ENCODE peak calls at places on chromosomes 12 and 14, in seven cellular contexts. X, M, L, K, T, H and Q are unnamed samples.
A peak's percentile ranks its signal among the peaks of the same experiment; 100 is the strongest.

GRCh38 chr12:1946311-1946710 is 27.9 kb upstream of the CACNA2D4 start:
- DNase-seq in X (no peak), M (no peak), L (no peak), K (no peak), T (no peak), H (no peak), Q (no peak)

GRCh38 chr14:51575225-51576111 is 76.2 kb upstream of the FRMD6 start:
- DNase-seq in X (peak; percentile 39), M (no peak), L (no peak), K (no peak), T (no peak), H (no peak), Q (no peak)

GRCh38 chr14:54102051-54102456 is 145.4 kb upstream of the BMP4 start:
- DNase-seq in X (no peak), M (no peak), L (no peak), K (no peak), T (no peak), H (no peak), Q (no peak)

GRCh38 chr12:116524964-116525379 is 34.2 kb upstream of the MAP1LC3B2 start:
- DNase-seq in X (peak; percentile 70), M (peak; percentile 72), L (no peak), K (no peak), T (peak; percentile 55), H (no peak), Q (peak; percentile 75)

GRCh38 chr14:63204407-63205280 is at the start of gene RHOJ:
- DNase-seq in X (peak; percentile 45), M (peak; percentile 40), L (no peak), K (no peak), T (no peak), H (no peak), Q (no peak)

GRCh38 chr12:49345048-49345839 is 1.4 kb upstream of the DNAJC22 start:
- DNase-seq in X (no peak), M (no peak), L (no peak), K (peak; percentile 68), T (no peak), H (no peak), Q (no peak)

GRCh38 chr12:83896416-83896815 is 1016.2 kb downstream of the SLC6A15 start:
- DNase-seq in X (no peak), M (no peak), L (no peak), K (no peak), T (no peak), H (no peak), Q (no peak)

GRCh38 chr12:106773286-106773685 is 1.2 kb upstream of the RIC8B start:
- DNase-seq in X (no peak), M (no peak), L (no peak), K (no peak), T (no peak), H (no peak), Q (no peak)

GRCh38 chr12:121514184-121514742 is 66.6 kb downstream of the KDM2B start:
- DNase-seq in X (no peak), M (no peak), L (no peak), K (no peak), T (no peak), H (no peak), Q (no peak)

GRCh38 chr12:99277566-99277965 is 370.0 kb upstream of the GARIN6 start:
- DNase-seq in X (no peak), M (no peak), L (no peak), K (no peak), T (peak; percentile 4), H (no peak), Q (no peak)

GRCh38 chr12:98856897-98857540 is 211.9 kb downstream of the APAF1 start:
- DNase-seq in X (no peak), M (no peak), L (no peak), K (no peak), T (no peak), H (no peak), Q (no peak)

GRCh38 chr12:20368653-20369163 is 371 bp downstream of the PDE3A start:
- DNase-seq in X (peak; percentile 59), M (peak; percentile 62), L (no peak), K (peak; percentile 30), T (peak; percentile 10), H (no peak), Q (no peak)

GRCh38 chr12:19945559-19946485 is 422.5 kb upstream of the PDE3A start:
- DNase-seq in X (peak; percentile 46), M (peak; percentile 80), L (no peak), K (no peak), T (no peak), H (no peak), Q (no peak)

GRCh38 chr12:117857632-117858274 is 111.0 kb downstream of the KSR2 start:
- DNase-seq in X (peak; percentile 43), M (peak; percentile 66), L (no peak), K (peak; percentile 23), T (peak; percentile 35), H (no peak), Q (peak; percentile 65)

GRCh38 chr12:63752283-63752682 is 27.4 kb upstream of the RXYLT1 start:
- DNase-seq in X (no peak), M (no peak), L (no peak), K (no peak), T (no peak), H (no peak), Q (no peak)

GRCh38 chr14:44846232-44846824 is 115.4 kb downstream of the KLHL28 start:
- DNase-seq in X (peak; percentile 73), M (peak; percentile 67), L (no peak), K (no peak), T (peak; percentile 54), H (peak; percentile 39), Q (peak; percentile 65)

GRCh38 chr14:56874375-56874774 is 64.1 kb upstream of the OTX2 start:
- DNase-seq in X (no peak), M (no peak), L (no peak), K (no peak), T (peak; percentile 24), H (peak; percentile 5), Q (peak; percentile 43)
- TF ChIP-seq CTCF in X (no peak), M (no peak), L (no peak), K (peak; percentile 56), T (peak; percentile 7), H (peak; percentile 46), Q (peak; percentile 40)

GRCh38 chr14:32713856-32714255 is 224.8 kb upstream of the NPAS3 start:
- DNase-seq in X (no peak), M (no peak), L (no peak), K (no peak), T (no peak), H (no peak), Q (no peak)

GRCh38 chr14:32709072-32709471 is 229.6 kb upstream of the NPAS3 start:
- DNase-seq in X (peak; percentile 94), M (peak; percentile 90), L (no peak), K (no peak), T (peak; percentile 50), H (no peak), Q (peak; percentile 30)

GRCh38 chr14:32708134-32708533 is 230.5 kb upstream of the NPAS3 start:
- DNase-seq in X (no peak), M (no peak), L (no peak), K (no peak), T (no peak), H (no peak), Q (no peak)

GRCh38 chr14:32710351-32711102 is 228.2 kb upstream of the NPAS3 start:
- DNase-seq in X (peak; percentile 39), M (peak; percentile 76), L (no peak), K (no peak), T (peak; percentile 22), H (no peak), Q (peak; percentile 20)

DNA sequence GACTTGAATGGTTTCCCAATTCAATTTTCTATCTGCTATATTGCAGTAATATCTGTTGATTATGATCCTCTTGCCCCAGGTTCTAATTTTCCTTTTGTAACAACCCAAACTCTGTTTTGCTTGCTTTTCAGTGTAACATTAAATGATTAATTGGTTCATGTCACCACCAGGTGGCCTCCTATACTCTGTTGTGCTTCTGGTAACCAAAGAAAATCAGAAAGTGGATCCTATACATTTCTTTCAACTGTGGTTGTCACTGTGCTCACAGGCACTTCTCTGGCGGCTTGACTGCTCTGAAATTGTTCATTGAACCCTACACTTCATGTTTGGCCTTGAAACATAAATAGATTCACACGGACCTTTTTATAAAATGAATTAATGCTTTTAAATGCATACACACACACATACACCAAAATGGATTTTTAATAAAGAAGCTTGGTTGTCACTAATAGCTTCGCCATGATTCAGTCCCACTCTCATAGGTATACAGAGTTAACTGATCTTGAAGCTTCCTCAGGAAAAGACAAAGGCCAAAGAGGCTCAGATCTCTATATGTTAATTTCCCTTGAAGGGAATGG is 227.5 kb upstream of the NPAS3 start:
- DNase-seq in X (peak; percentile 63), M (peak; percentile 75), L (no peak), K (no peak), T (peak; percentile 57), H (peak; percentile 2), Q (peak; percentile 56)
- TF ChIP-seq CTCF in X (peak; percentile 48), M (peak; percentile 44), L (no peak), K (peak; percentile 68), T (peak; percentile 58), H (peak; percentile 49), Q (peak; percentile 56)

GRCh38 chr14:77028384-77029246 is at the start of gene IRF2BPL:
- DNase-seq in X (peak; percentile 98), M (peak; percentile 98), L (peak; percentile 98), K (peak; percentile 96), T (peak; percentile 97), H (no peak), Q (peak; percentile 98)

GRCh38 chr14:77026930-77027537 is 1.5 kb downstream of the IRF2BPL start:
- DNase-seq in X (peak; percentile 49), M (peak; percentile 63), L (no peak), K (peak; percentile 32), T (peak; percentile 56), H (no peak), Q (no peak)

GRCh38 chr14:77025744-77026165 is 2.8 kb downstream of the IRF2BPL start:
- DNase-seq in X (no peak), M (peak; percentile 28), L (no peak), K (no peak), T (peak; percentile 35), H (no peak), Q (peak; percentile 40)

GRCh38 chr14:77026166-77026929 is 2.2 kb downstream of the IRF2BPL start:
- DNase-seq in X (peak; percentile 62), M (peak; percentile 68), L (no peak), K (no peak), T (peak; percentile 48), H (no peak), Q (peak; percentile 52)

DNA sequence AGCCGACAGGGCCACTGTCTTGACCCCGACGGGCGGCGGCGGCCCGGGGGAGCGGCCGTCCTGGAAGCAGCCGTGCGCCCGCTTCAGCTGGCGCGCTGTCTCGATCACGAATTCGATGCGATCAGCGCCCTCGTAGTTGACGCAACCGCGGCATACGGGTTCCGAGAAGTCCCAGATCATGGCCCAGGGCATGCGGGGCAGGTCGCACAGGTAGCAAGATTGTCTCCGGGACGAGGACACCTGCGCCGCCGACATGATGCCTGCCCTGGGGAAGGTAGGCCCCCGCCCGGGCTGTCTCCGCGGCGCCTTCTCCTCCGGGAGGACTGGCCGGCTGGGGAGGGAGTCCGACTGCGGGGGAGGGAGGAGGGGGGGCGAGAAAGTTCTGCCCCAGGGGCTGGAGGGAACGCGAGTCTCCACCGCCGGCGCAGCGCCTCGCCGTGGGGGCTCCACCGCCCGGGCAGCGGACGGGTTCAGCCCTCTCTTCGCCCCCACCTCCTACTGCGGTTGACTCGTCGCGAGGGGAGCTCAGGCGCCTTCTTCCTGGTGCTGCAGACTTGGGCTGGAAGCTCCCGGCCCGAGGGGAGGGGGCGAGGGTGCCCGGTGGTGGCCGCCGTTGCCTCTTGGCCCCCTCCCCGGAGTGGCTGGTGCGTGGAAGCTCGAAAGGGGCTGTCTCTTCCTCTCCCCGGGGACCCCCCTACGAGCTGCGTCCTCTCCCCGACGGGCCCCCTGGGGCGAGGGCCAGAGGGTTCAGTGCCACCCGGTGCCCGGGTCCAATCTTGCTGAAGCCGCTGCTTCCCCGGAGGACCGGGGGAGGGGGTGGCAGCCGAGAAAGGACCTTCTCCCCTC is 747 bp downstream of the IRF2BPL start:
- DNase-seq in X (peak; percentile 71), M (peak; percentile 69), L (no peak), K (peak; percentile 45), T (peak; percentile 53), H (no peak), Q (peak; percentile 58)
- TF ChIP-seq CTCF in X (peak; percentile 28), M (peak; percentile 6), L (no peak), K (no peak), T (no peak), H (peak; percentile 45), Q (no peak)

GRCh38 chr14:24431569-24432258 is 2.0 kb downstream of the KHNYN start:
- DNase-seq in X (peak; percentile 95), M (peak; percentile 96), L (peak; percentile 89), K (peak; percentile 79), T (peak; percentile 96), H (no peak), Q (peak; percentile 93)
- TF ChIP-seq CTCF in X (peak; percentile 96), M (peak; percentile 97), L (peak; percentile 72), K (peak; percentile 92), T (peak; percentile 98), H (peak; percentile 94), Q (peak; percentile 83)